ENCODE peak calls at places on chromosomes 2 and 18, in four cellular contexts. E is H1, L is transverse colon, T is ovary. Z is an unnamed sample.

GRCh38 chr2:85911836-85912692 is 23.3 kb upstream of the ST3GAL5 start:
- DNase-seq in E (no peak), L (no peak), T (no peak), Z (no peak)

GRCh38 chr18:54149078-54149697 is 75.3 kb downstream of the MBD2 start:
- DNase-seq in E (no peak), L (no peak), T (no peak), Z (no peak)

GRCh38 chr2:6506311-6507258 is 359.1 kb downstream of the CMPK2 start:
- DNase-seq in E (no peak), L (peak), T (no peak), Z (no peak)

GRCh38 chr2:217953011-217953481 is 49.7 kb downstream of the TNS1 start:
- DNase-seq in E (no peak), L (no peak), T (peak), Z (no peak)

GRCh38 chr18:77822552-77823138 is 573.0 kb downstream of the GALR1 start:
- DNase-seq in E (no peak), L (no peak), T (no peak), Z (no peak)

GRCh38 chr2:182020319-182021055 is 34.8 kb downstream of the PPP1R1C start:
- DNase-seq in E (no peak), L (no peak), T (no peak), Z (no peak)

GRCh38 chr18:3266062-3266608 is 4.2 kb downstream of the MYL12B start:
- DNase-seq in E (no peak), L (no peak), T (no peak), Z (no peak)

GRCh38 chr2:603869-604268 is 73.3 kb downstream of the TMEM18 start:
- DNase-seq in E (no peak), L (no peak), T (no peak), Z (no peak)

GRCh38 chr2:168662651-168663208 is 139.7 kb upstream of the NOSTRIN start:
- DNase-seq in E (no peak), L (no peak), T (no peak), Z (no peak)

GRCh38 chr2:101775092-101775491 is 77.6 kb downstream of the MAP4K4 start:
- DNase-seq in E (no peak), L (no peak), T (no peak), Z (no peak)

GRCh38 chr2:24009680-24010476 is at the start of gene MFSD2B:
- DNase-seq in E (no peak), L (no peak), T (no peak), Z (no peak)

GRCh38 chr2:8543065-8543411 is 138.8 kb upstream of the ID2 start:
- DNase-seq in E (no peak), L (no peak), T (no peak), Z (no peak)

GRCh38 chr2:200421270-200421669 is 88.6 kb downstream of the KCTD18 start:
- DNase-seq in E (no peak), L (no peak), T (no peak), Z (no peak)

GRCh38 chr18:80157708-80158343 is 48.8 kb downstream of the ADNP2 start:
- DNase-seq in E (peak), L (peak), T (peak), Z (no peak)

GRCh38 chr2:172985139-172985874 is 90.3 kb upstream of the MAP3K20 start:
- DNase-seq in E (no peak), L (no peak), T (no peak), Z (no peak)

GRCh38 chr2:186919272-186919671 is 70.3 kb upstream of the ZSWIM2 start:
- DNase-seq in E (no peak), L (no peak), T (no peak), Z (no peak)

GRCh38 chr2:237478969-237479368 is 8.1 kb upstream of the MLPH start:
- DNase-seq in E (no peak), L (no peak), T (no peak), Z (no peak)

GRCh38 chr2:85188852-85189251 is 55.7 kb downstream of the TCF7L1 start:
- DNase-seq in E (no peak), L (no peak), T (no peak), Z (no peak)

GRCh38 chr2:3959372-3959771 is 256.0 kb downstream of the DCDC2C start:
- DNase-seq in E (no peak), L (no peak), T (no peak), Z (no peak)

GRCh38 chr2:159571540-159572260 is 44.6 kb downstream of the BAZ2B start:
- DNase-seq in E (no peak), L (no peak), T (no peak), Z (no peak)

GRCh38 chr18:78629426-78629825 is 350.2 kb upstream of the SALL3 start:
- DNase-seq in E (no peak), L (no peak), T (no peak), Z (no peak)

GRCh38 chr2:108449410-108450200 is 599 bp downstream of the GCC2 start:
- DNase-seq in E (no peak), L (peak), T (no peak), Z (no peak)

GRCh38 chr2:178514664-178515063 is 34.4 kb downstream of the PLEKHA3 start:
- DNase-seq in E (no peak), L (no peak), T (no peak), Z (no peak)
- H3K27ac ChIP-seq in E (no peak), L (no peak), T (no peak), Z (no peak)

GRCh38 chr2:119638891-119639539 is 40.0 kb upstream of the TMEM177 start:
- DNase-seq in E (peak), L (no peak), T (no peak), Z (no peak)
- H3K4me3 ChIP-seq in E (no peak), L (no peak), T (no peak), Z (no peak)

GRCh38 chr2:56671973-56672569 is 488.3 kb downstream of the CCDC85A start:
- DNase-seq in E (no peak), L (no peak), T (no peak), Z (no peak)
- TF ChIP-seq CTCF in E (no peak), L (no peak), T (no peak), Z (no peak)

DNA sequence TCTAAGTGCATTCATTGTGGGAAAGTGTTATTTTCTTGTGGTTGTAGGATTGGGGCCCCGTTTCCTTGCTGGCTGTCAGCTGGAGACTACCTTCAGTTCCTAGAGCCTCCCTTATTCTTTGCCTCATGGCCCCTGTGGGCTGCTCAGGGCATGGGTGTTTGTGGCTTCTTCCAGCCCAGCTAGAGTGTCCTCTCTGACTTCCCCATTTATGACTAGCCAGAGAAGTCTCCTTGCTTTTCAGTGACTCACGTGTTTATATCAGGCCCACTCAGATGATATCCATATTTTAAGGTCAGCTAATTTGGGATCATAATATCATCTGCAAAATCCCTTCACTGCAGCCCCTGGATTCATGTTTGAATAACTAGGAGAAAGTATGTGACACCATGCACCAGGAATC is 62.8 kb downstream of the DTNA start:
- DNase-seq in E (no peak), L (no peak), T (no peak), Z (no peak)
- H3K27ac ChIP-seq in E (no peak), L (peak), T (no peak), Z (peak)

DNA sequence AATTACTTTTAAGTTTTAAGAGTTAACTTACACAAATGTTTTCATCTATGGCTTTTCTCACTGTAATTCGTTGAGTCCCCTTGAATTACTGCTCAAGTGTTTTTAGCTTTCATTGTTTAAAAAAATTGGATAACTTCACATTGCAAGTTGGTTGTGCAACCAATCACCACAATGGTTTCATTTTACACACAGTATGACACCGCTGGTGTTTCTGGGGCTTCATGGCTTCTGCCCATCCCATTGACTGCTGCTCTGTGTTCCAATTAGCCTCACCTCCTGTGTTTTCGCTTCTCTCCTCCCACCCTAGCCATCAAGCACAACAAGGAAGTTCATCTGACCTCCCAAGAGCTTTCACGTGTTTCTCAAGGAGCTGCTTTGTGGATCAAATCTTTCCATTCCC is 199.1 kb upstream of the CHAC2 start:
- DNase-seq in E (no peak), L (no peak), T (no peak), Z (no peak)
- H3K4me3 ChIP-seq in E (no peak), L (no peak), T (no peak), Z (no peak)

GRCh38 chr18:62196079-62196478 is 9.0 kb downstream of the RELCH start:
- DNase-seq in E (peak), L (no peak), T (no peak), Z (no peak)
- TF ChIP-seq CTCF in E (peak), L (no peak), T (no peak), Z (no peak)

DNA sequence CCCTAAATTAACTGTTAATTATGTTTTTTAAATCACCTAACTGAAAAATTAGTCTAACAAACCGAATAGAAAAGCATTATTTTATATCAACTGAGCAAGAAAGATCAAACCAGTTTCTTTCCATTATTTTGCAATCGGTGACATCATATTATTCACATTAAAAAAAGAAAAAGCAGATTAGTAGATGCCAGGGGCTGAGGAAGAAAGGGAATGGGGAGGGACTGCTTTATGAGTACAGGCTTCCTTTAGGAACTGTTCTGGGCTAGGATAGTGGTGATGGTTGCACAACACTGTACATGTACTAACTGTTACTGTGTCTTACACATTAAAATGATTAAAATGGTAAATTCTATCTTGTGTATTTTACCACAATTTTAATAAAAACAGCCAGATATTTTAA is 59.3 kb downstream of the COBLL1 start:
- DNase-seq in E (no peak), L (no peak), T (no peak), Z (no peak)
- H3K27ac ChIP-seq in E (no peak), L (no peak), T (no peak), Z (peak)

GRCh38 chr18:74198453-74198852 is 50.1 kb downstream of the TIMM21 start:
- DNase-seq in E (no peak), L (no peak), T (no peak), Z (no peak)

GRCh38 chr18:74197705-74198341 is 49.5 kb downstream of the TIMM21 start:
- DNase-seq in E (no peak), L (peak), T (peak), Z (no peak)

GRCh38 chr18:74200780-74201179 is 52.5 kb downstream of the TIMM21 start:
- DNase-seq in E (no peak), L (no peak), T (no peak), Z (no peak)

GRCh38 chr18:74194691-74195090 is 46.4 kb downstream of the TIMM21 start:
- DNase-seq in E (no peak), L (no peak), T (no peak), Z (no peak)

DNA sequence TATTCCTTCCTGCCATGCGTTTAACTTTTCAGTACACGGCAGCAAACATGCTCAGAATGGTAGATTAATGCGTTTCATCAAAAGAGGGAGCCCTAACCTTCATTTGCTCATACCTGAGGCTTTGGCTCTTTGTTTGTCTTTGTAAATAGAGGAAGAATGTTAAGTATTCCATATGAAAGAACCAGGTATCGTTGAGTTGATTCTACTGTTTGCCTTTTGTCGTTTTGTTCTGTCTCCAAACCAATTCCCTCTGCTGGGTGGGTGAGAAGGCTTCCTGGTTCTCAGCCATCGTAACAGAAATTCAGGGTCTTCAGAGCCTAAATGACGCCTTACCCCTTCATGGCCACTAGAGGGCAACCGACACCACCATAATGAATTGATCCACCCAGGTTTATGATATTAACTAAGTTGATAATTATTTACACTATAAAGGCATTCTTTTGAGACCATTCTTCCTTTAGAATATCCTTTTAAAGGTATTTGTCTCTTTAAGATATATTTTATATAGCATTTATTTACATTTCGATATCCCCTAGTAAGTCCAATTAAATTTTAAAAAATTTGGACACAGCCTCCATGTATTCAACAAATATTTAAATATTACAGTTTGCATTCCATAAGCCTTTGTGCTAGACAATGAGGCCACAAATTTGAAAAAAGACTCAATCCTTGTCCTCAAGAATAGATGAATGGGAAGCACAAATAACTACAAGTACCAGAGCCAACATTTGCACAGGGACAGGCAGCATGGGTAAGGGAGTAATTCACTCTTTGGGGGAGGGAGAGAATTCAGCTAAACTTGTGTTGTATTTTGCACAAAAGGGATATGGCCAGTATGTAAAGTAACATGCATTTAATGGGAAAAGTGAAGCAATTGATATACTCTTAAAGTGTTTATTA is 48.1 kb downstream of the TIMM21 start:
- DNase-seq in E (no peak), L (peak), T (no peak), Z (no peak)
- H3K4me3 ChIP-seq in E (no peak), L (peak), T (peak), Z (peak)

DNA sequence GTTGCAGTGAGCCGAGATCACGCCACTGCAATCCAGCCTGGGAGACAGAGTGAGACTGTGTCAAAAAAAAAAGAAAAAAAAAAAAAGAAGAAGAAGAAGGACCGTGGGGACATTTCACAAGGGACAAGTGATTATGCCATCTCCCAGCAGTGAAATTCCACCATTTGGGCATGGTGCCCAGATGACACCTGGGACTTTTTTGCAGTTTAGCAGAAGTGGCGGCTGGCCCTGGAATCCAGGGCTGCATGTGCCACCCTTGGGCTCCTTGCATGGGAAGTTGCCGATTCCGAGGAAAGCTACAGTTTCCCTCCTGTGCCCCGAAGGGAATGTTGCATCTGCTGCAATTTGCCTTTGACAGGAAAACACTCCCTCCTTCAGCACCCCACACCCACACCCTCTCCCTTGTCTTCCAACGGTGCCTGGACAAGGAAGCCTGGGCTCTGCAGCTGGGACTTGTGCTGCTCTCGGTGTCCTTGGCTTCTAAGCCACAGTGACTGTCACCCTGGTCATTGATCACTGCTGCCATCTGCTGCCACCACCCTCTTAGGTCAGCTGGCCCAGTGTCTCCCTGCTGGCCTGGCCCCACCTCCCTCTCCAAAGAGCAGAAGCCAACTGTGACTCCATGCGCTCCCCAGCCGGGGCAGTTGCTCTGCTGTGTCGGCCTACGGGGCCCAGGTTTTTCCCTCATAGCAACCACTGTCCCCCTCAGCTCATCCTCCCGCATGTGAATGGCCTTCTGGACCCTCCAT is 56.4 kb upstream of the LRRC30 start:
- DNase-seq in E (no peak), L (no peak), T (no peak), Z (no peak)
- TF ChIP-seq CTCF in E (peak), L (no peak), T (no peak), Z (no peak)

Z was measured in esophagus squamous epithelium.